ENCODE peak calls at places on chromosomes 7 and 10, in six cellular contexts. One of them, this sample, is unnamed.

GRCh38 chr7:158991824-158992621 is 135.7 kb downstream of the DYNC2I1 start:
- DNase-seq in K562: no peak
- DNase-seq in HepG2: no peak
- DNase-seq in GM12878: no peak
- DNase-seq in WTC11: no peak
- DNase-seq in H1: no peak
- DNase-seq in this sample: peak; percentile 27

GRCh38 chr7:38195804-38196595 is 18.0 kb downstream of the STARD3NL start:
- DNase-seq in GM12878: no peak
- DNase-seq in HepG2: no peak
- DNase-seq in H1: no peak
- DNase-seq in WTC11: no peak
- DNase-seq in K562: no peak
- DNase-seq in this sample: no peak

GRCh38 chr7:111872837-111873646 is 310.8 kb upstream of the IMMP2L start:
- DNase-seq in H1: no peak
- DNase-seq in K562: no peak
- DNase-seq in GM12878: no peak
- DNase-seq in WTC11: no peak
- DNase-seq in HepG2: no peak
- DNase-seq in this sample: peak; percentile 35

GRCh38 chr10:9331583-9332008 is 1277.1 kb downstream of the GATA3 start:
- DNase-seq in GM12878: no peak
- DNase-seq in H1: no peak
- DNase-seq in HepG2: peak; percentile 21
- DNase-seq in K562: peak; percentile 36
- DNase-seq in WTC11: no peak
- DNase-seq in this sample: peak; percentile 62

GRCh38 chr7:2886900-2887299 is 42.8 kb upstream of the GNA12 start:
- DNase-seq in WTC11: peak; percentile 59
- DNase-seq in K562: peak; percentile 74
- DNase-seq in HepG2: peak; percentile 66
- DNase-seq in H1: no peak
- DNase-seq in GM12878: no peak
- DNase-seq in this sample: peak; percentile 91

GRCh38 chr10:69883680-69884375 is 82.1 kb downstream of the COL13A1 start:
- DNase-seq in K562: no peak
- DNase-seq in WTC11: no peak
- DNase-seq in GM12878: no peak
- DNase-seq in H1: no peak
- DNase-seq in HepG2: no peak
- DNase-seq in this sample: no peak

GRCh38 chr7:98569606-98570337 is 47.3 kb upstream of the NPTX2 start:
- DNase-seq in GM12878: no peak
- DNase-seq in HepG2: no peak
- DNase-seq in WTC11: no peak
- DNase-seq in H1: no peak
- DNase-seq in K562: no peak
- DNase-seq in this sample: no peak

GRCh38 chr10:21030096-21030495 is 133.0 kb upstream of the NEBL start:
- DNase-seq in WTC11: no peak
- DNase-seq in GM12878: no peak
- DNase-seq in H1: no peak
- DNase-seq in K562: no peak
- DNase-seq in HepG2: no peak
- DNase-seq in this sample: no peak

GRCh38 chr10:44008270-44008916 is 359.7 kb upstream of the ZNF32 start:
- DNase-seq in HepG2: no peak
- DNase-seq in H1: no peak
- DNase-seq in WTC11: no peak
- DNase-seq in K562: no peak
- DNase-seq in GM12878: peak; percentile 65
- DNase-seq in this sample: no peak

GRCh38 chr7:40474790-40475680 is 340.2 kb downstream of the SUGCT start:
- DNase-seq in GM12878: peak; percentile 31
- DNase-seq in HepG2: no peak
- DNase-seq in K562: no peak
- DNase-seq in WTC11: no peak
- DNase-seq in H1: no peak
- DNase-seq in this sample: no peak

GRCh38 chr10:132572545-132572937 is 35.0 kb downstream of the INPP5A start:
- DNase-seq in WTC11: peak; percentile 9
- DNase-seq in H1: no peak
- DNase-seq in HepG2: no peak
- DNase-seq in GM12878: no peak
- DNase-seq in K562: no peak
- DNase-seq in this sample: no peak

GRCh38 chr7:31249671-31250070 is 90.9 kb downstream of the NEUROD6 start:
- DNase-seq in K562: no peak
- DNase-seq in H1: no peak
- DNase-seq in HepG2: no peak
- DNase-seq in GM12878: no peak
- DNase-seq in WTC11: peak; percentile 56
- DNase-seq in this sample: peak; percentile 41

GRCh38 chr10:89281606-89282395 is 20.0 kb upstream of the IFIT2 start:
- DNase-seq in GM12878: no peak
- DNase-seq in HepG2: no peak
- DNase-seq in H1: no peak
- DNase-seq in K562: no peak
- DNase-seq in WTC11: no peak
- DNase-seq in this sample: no peak
- TF ChIP-seq CREB1 in GM12878: no peak
- TF ChIP-seq CREB1 in HepG2: no peak
- TF ChIP-seq CREB1 in H1: no peak
- TF ChIP-seq CREB1 in K562: no peak
- TF ChIP-seq CREB1 in WTC11: no peak
- TF ChIP-seq CREB1 in this sample: no peak

DNA sequence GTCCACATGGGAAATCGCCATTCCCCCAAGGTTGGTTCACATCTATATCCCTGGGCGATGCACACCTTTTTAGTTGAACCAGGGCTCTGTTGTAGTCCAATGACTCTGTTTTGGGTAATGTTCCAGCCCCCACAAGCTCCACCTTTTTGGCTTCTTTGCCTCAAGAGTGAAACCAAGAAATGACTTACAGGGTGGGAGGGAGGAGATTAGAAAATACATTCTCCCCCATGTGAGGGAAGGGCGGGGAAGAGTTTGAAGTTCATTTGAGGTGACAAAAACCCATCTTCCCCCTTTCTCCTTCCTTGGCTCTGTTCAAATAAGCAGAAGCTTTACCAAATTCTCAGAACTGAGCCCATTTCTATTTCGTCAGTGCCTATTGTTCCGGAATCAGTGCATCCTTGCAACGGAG is 82.8 kb downstream of the GATA3 start:
- DNase-seq in H1: no peak
- DNase-seq in K562: no peak
- DNase-seq in HepG2: no peak
- DNase-seq in WTC11: no peak
- DNase-seq in GM12878: no peak
- DNase-seq in this sample: no peak
- TF ChIP-seq CREB1 in H1: no peak
- TF ChIP-seq CREB1 in K562: no peak
- TF ChIP-seq CREB1 in HepG2: no peak
- TF ChIP-seq CREB1 in WTC11: no peak
- TF ChIP-seq CREB1 in GM12878: no peak
- TF ChIP-seq CREB1 in this sample: no peak

DNA sequence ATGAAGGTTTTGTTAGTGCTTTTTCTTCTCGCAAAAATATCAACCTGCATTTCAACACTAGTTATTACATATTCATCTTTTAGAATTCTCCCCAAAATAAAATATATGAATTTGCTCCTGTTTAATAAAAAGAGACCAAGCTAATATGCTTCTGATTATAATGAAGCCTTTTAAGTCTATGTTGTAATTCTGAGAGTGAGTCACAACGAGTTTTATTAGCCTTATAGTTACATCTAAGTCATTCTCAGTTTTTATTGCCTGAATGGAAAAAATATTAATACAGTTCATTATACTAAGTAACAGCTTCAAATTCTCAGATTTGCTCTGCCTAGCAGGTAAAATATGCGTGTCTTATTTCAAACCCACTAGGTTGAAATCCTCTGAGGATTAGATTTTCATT is 152.4 kb upstream of the CELF2 start:
- DNase-seq in H1: no peak
- DNase-seq in HepG2: no peak
- DNase-seq in GM12878: no peak
- DNase-seq in WTC11: no peak
- DNase-seq in K562: no peak
- DNase-seq in this sample: no peak
- TF ChIP-seq CREB1 in H1: no peak
- TF ChIP-seq CREB1 in HepG2: no peak
- TF ChIP-seq CREB1 in GM12878: no peak
- TF ChIP-seq CREB1 in WTC11: no peak
- TF ChIP-seq CREB1 in K562: no peak
- TF ChIP-seq CREB1 in this sample: no peak

GRCh38 chr10:127117125-127117524 is 79.3 kb downstream of the INSYN2A start:
- DNase-seq in WTC11: peak; percentile 81
- DNase-seq in GM12878: no peak
- DNase-seq in K562: peak; percentile 25
- DNase-seq in HepG2: peak; percentile 12
- DNase-seq in H1: peak; percentile 13
- DNase-seq in this sample: peak; percentile 72
- TF ChIP-seq CREB1 in WTC11: no peak
- TF ChIP-seq CREB1 in GM12878: no peak
- TF ChIP-seq CREB1 in K562: no peak
- TF ChIP-seq CREB1 in HepG2: no peak
- TF ChIP-seq CREB1 in H1: no peak
- TF ChIP-seq CREB1 in this sample: no peak

DNA sequence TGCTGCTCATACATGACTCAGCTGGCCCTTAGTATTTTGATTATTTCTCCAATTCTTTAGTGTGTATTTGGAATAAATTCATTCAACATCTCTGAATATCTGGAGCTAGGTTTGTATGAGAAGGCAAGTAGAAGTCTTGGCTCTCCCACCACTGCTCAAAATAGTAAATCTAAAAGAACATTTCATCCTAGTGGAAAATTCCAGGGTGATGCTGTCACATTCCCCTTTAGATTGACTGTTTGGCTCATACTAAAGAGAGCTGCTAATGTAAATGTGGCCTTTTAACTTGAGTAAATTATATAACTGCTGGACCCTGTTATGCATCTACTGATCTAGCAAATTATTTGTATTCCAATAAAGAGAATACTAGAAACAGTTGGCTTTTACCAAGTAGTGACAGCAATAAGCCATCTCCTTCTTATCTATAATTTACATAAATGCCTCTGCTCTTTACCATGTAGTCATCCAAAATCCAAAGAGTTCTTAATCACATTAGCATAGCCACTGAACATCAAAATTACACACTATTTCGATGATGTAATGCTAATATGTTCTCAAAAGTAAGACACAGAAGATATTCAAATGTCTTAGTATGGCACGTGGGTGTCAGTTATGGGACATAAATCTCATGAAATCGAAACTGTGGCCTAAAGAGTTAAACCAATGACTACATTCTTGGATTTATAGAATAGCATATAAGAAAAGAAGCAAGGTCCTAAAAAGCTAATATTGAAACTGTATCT is 86.9 kb upstream of the KCND2 start:
- DNase-seq in GM12878: no peak
- DNase-seq in WTC11: no peak
- DNase-seq in K562: no peak
- DNase-seq in H1: no peak
- DNase-seq in HepG2: no peak
- DNase-seq in this sample: no peak
- TF ChIP-seq CREB1 in GM12878: no peak
- TF ChIP-seq CREB1 in WTC11: no peak
- TF ChIP-seq CREB1 in K562: no peak
- TF ChIP-seq CREB1 in H1: no peak
- TF ChIP-seq CREB1 in HepG2: no peak
- TF ChIP-seq CREB1 in this sample: no peak

This sample was measured in GM23338.